ENCODE peak calls at places on chromosomes 7 and 10, in four cellular contexts. I is heart right ventricle, U is AG04449, V is AG04450. D is an unnamed sample.
A peak's percentile ranks its signal among the peaks of the same experiment; 100 is the strongest.

GRCh38 chr10:12406764-12407400 is 57.5 kb downstream of the CAMK1D start:
- DNase-seq in I (no peak), U (no peak), V (no peak), D (no peak)

GRCh38 chr10:124917168-124917938 is 24.6 kb upstream of the ZRANB1 start:
- DNase-seq in I (peak; percentile 54), U (no peak), V (no peak), D (no peak)

GRCh38 chr7:92092210-92092609 is 42.1 kb downstream of the CYP51A1 start:
- DNase-seq in I (no peak), U (peak; percentile 7), V (no peak), D (no peak)

GRCh38 chr7:51351661-51352060 is 35.1 kb upstream of the COBL start:
- DNase-seq in I (no peak), U (no peak), V (no peak), D (no peak)

GRCh38 chr7:14389052-14389988 is 399.9 kb upstream of the ETV1 start:
- DNase-seq in I (no peak), U (no peak), V (no peak), D (no peak)

GRCh38 chr7:16028651-16029050 is 342.2 kb upstream of the MEOX2 start:
- DNase-seq in I (no peak), U (no peak), V (no peak), D (no peak)

GRCh38 chr7:105429746-105430612 is 41.3 kb upstream of the SRPK2 start:
- DNase-seq in I (peak; percentile 34), U (no peak), V (peak; percentile 3), D (no peak)

GRCh38 chr10:12681250-12681649 is 320.3 kb downstream of the CCDC3 start:
- DNase-seq in I (no peak), U (no peak), V (no peak), D (no peak)

GRCh38 chr7:114138587-114138986 is 219.8 kb upstream of the PPP1R3A start:
- DNase-seq in I (no peak), U (no peak), V (no peak), D (no peak)

GRCh38 chr10:6918305-6918704 is 338.2 kb upstream of the PRKCQ start:
- DNase-seq in I (peak; percentile 10), U (no peak), V (no peak), D (no peak)

GRCh38 chr7:79927116-79927515 is 207.5 kb upstream of the GNAI1 start:
- DNase-seq in I (no peak), U (no peak), V (no peak), D (no peak)

GRCh38 chr7:129376076-129376777 is 58.0 kb upstream of the STRIP2 start:
- DNase-seq in I (peak; percentile 10), U (no peak), V (no peak), D (peak; percentile 6)

GRCh38 chr10:121084029-121084674 is 233.0 kb downstream of the WDR11 start:
- DNase-seq in I (no peak), U (no peak), V (no peak), D (no peak)

GRCh38 chr10:79128241-79128922 is 59.6 kb downstream of the ZMIZ1 start:
- DNase-seq in I (no peak), U (no peak), V (no peak), D (no peak)

GRCh38 chr7:107563072-107563760 is 504 bp downstream of the COG5 start:
- DNase-seq in I (no peak), U (no peak), V (no peak), D (no peak)

GRCh38 chr7:44469461-44469860 is 21.0 kb downstream of the NUDCD3 start:
- DNase-seq in I (no peak), U (no peak), V (no peak), D (no peak)

GRCh38 chr10:78937800-78938694 is 130.7 kb upstream of the ZMIZ1 start:
- DNase-seq in I (no peak), U (no peak), V (no peak), D (no peak)

GRCh38 chr7:12905671-12906070 is 218.2 kb downstream of the ARL4A start:
- DNase-seq in I (no peak), U (no peak), V (no peak), D (no peak)

GRCh38 chr10:118723467-118723866 is 31.3 kb downstream of the CACUL1 start:
- DNase-seq in I (no peak), U (peak; percentile 29), V (no peak), D (no peak)

GRCh38 chr10:71357792-71358265 is 38.8 kb downstream of the SLC29A3 start:
- DNase-seq in I (no peak), U (no peak), V (no peak), D (no peak)

GRCh38 chr10:7300327-7300726 is 110.5 kb downstream of the SFMBT2 start:
- DNase-seq in I (no peak), U (no peak), V (peak; percentile 4), D (no peak)

GRCh38 chr7:108063520-108063933 is 60.6 kb upstream of the LAMB1 start:
- DNase-seq in I (no peak), U (no peak), V (no peak), D (no peak)

GRCh38 chr7:86995052-86995725 is 64.3 kb downstream of the ELAPOR2 start:
- DNase-seq in I (no peak), U (no peak), V (no peak), D (no peak)

GRCh38 chr10:112658900-112659328 is 211.9 kb downstream of the VTI1A start:
- DNase-seq in I (no peak), U (peak; percentile 19), V (no peak), D (no peak)

GRCh38 chr7:122845286-122845685 is 41.0 kb downstream of the CADPS2 start:
- DNase-seq in I (no peak), U (no peak), V (no peak), D (no peak)

GRCh38 chr7:67854236-67854635 is 857.6 kb downstream of the TYW1 start:
- DNase-seq in I (no peak), U (no peak), V (no peak), D (no peak)

GRCh38 chr7:144378651-144379050 is 23.4 kb downstream of the ARHGEF5 start:
- DNase-seq in I (no peak), U (no peak), V (no peak), D (no peak)

GRCh38 chr7:79528421-79528820 is 75.0 kb upstream of the MAGI2 start:
- DNase-seq in I (no peak), U (no peak), V (no peak), D (no peak)

GRCh38 chr10:59588791-59589190 is 120.9 kb downstream of the SLC16A9 start:
- DNase-seq in I (no peak), U (no peak), V (no peak), D (no peak)

GRCh38 chr10:68212721-68213352 is 19.1 kb downstream of the ATOH7 start:
- DNase-seq in I (no peak), U (no peak), V (no peak), D (peak; percentile 29)

GRCh38 chr7:91945476-91945875 is 4.8 kb downstream of the AKAP9 start:
- DNase-seq in I (no peak), U (peak; percentile 24), V (peak; percentile 38), D (no peak)

GRCh38 chr7:88169717-88170320 is 50.0 kb downstream of the SRI start:
- DNase-seq in I (no peak), U (no peak), V (no peak), D (no peak)

GRCh38 chr7:104804696-104805095 is 209.3 kb upstream of the KMT2E start:
- DNase-seq in I (no peak), U (no peak), V (no peak), D (no peak)

GRCh38 chr7:128162666-128163065 is 78.4 kb upstream of the LEP start:
- DNase-seq in I (no peak), U (no peak), V (no peak), D (no peak)

GRCh38 chr7:41699532-41699931 is 3.4 kb downstream of the INHBA start:
- DNase-seq in I (no peak), U (no peak), V (no peak), D (no peak)

GRCh38 chr7:41698726-41699125 is 4.2 kb downstream of the INHBA start:
- DNase-seq in I (no peak), U (no peak), V (peak; percentile 69), D (no peak)

GRCh38 chr7:41700044-41700471 is 2.8 kb downstream of the INHBA start:
- DNase-seq in I (no peak), U (no peak), V (no peak), D (no peak)

GRCh38 chr7:41696323-41696916 is 6.5 kb downstream of the INHBA start:
- DNase-seq in I (peak; percentile 79), U (no peak), V (peak; percentile 76), D (peak; percentile 53)

GRCh38 chr7:41698114-41698513 is 4.8 kb downstream of the INHBA start:
- DNase-seq in I (no peak), U (no peak), V (no peak), D (no peak)
- H3K4me3 ChIP-seq in I (peak overlapping the region; percentile 61), U (peak overlapping the region; percentile 91), V (peak overlapping the region; percentile 81), D (peak overlapping the region; percentile 48)

GRCh38 chr7:8434290-8435002 is 1.0 kb downstream of the NXPH1 start:
- DNase-seq in I (no peak), U (no peak), V (no peak), D (no peak)
- TF ChIP-seq CTCF in I (no peak), U (no peak), V (no peak), D (no peak)

DNA sequence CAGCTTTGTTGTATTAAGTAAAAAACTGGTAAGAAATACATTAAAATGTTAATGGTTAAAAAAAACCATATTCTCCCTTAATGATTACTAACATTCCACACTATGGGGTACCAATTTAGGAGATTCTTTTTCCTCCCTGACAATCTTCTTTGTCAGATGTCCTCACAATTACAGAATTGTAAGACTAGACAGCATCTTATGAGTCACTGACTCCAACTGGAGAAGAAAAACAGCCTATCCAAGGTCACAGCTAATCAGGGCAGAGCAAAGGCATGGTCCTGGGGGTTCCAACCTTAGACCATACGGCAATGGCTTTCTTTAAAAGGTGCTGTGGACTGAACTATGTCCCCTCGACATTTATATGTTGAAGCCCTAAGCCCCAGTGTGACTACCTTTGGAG is 127.6 kb downstream of the DLG5 start:
- DNase-seq in I (no peak), U (no peak), V (no peak), D (no peak)
- H3K4me3 ChIP-seq in I (no peak overlapping the region), U (no peak overlapping the region), V (no peak overlapping the region), D (no peak overlapping the region)

GRCh38 chr10:57996536-57996935 is 271.2 kb downstream of the IPMK start:
- DNase-seq in I (no peak), U (no peak), V (no peak), D (no peak)

GRCh38 chr10:57993302-57993701 is 274.4 kb downstream of the IPMK start:
- DNase-seq in I (no peak), U (no peak), V (no peak), D (no peak)

GRCh38 chr10:57988964-57989363 is 278.7 kb downstream of the IPMK start:
- DNase-seq in I (no peak), U (no peak), V (no peak), D (no peak)

DNA sequence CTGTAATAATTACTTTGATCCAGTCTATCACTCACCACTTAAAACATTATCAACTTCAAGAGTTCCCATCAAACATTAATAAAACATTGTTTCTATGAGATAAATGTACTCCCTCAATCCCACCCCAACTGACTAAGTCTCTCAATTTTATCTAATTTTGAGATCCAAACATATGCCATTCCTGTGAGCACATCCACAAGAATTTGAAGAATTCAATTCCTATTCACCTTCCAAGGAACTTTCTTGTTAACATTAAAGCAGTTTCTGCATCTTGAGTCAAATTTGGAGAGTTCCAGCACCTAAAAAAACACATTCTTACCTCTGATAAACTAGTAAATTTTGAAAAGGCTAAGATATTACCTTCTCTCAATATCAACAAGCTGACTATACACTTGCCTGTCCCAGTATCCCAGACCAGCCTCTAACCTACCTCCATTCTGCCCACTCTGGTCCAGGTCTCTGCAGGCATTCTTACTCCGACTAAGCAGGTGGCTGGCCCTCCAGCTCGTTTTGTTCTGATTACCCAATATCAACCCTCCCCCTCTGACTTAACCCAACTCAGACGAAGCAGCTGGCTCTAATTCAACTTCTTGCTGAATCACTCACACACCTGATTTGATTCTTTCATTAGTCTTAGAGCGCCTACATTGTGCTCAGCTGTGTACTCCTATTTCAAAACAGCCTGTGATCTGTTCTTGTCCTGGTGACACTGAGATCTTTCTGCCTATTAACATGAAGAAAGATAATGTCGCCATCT is 275.2 kb downstream of the IPMK start:
- DNase-seq in I (no peak), U (no peak), V (no peak), D (peak; percentile 31)
- TF ChIP-seq CTCF in I (no peak), U (no peak), V (no peak), D (no peak)